ENCODE peak calls at places on chromosomes 1 and 21, in seven cellular contexts. W is cardiac fibroblast, V is prostate gland, U is choroid plexus epithelial cell, M is astrocyte of the cerebellum, D is uterus, G is esophagus squamous epithelium. S is an unnamed sample.

GRCh38 chr21:45146801-45147200 is 72.4 kb downstream of the ADARB1 start:
- DNase-seq in W (no peak), V (no peak), U (no peak), M (no peak), D (no peak), G (no peak), S (no peak)

GRCh38 chr1:155514582-155515187 is 47.9 kb downstream of the ASH1L start:
- DNase-seq in W (peak; percentile 35), V (no peak), U (no peak), M (no peak), D (no peak), G (no peak), S (no peak)

GRCh38 chr1:151713874-151714273 is 2.7 kb downstream of the CELF3 start:
- DNase-seq in W (no peak), V (peak; percentile 23), U (no peak), M (no peak), D (no peak), G (no peak), S (no peak)

GRCh38 chr1:230858918-230859819 is 9.2 kb downstream of the C1orf198 start:
- DNase-seq in W (peak; percentile 50), V (no peak), U (peak; percentile 83), M (peak; percentile 83), D (no peak), G (no peak), S (no peak)

GRCh38 chr1:227903061-227903521 is 44.6 kb downstream of the WNT9A start:
- DNase-seq in W (no peak), V (no peak), U (no peak), M (no peak), D (no peak), G (no peak), S (no peak)

GRCh38 chr1:48943393-48943792 is 166.7 kb upstream of the BEND5 start:
- DNase-seq in W (peak; percentile 10), V (no peak), U (peak; percentile 7), M (peak; percentile 24), D (no peak), G (no peak), S (no peak)

GRCh38 chr1:95287825-95288224 is 53.8 kb downstream of the RWDD3 start:
- DNase-seq in W (no peak), V (no peak), U (no peak), M (no peak), D (no peak), G (no peak), S (no peak)

GRCh38 chr1:26932536-26932935 is 11.0 kb downstream of the NUDC start:
- DNase-seq in W (no peak), V (no peak), U (no peak), M (no peak), D (no peak), G (no peak), S (no peak)

GRCh38 chr1:78009276-78009675 is 4.5 kb downstream of the DNAJB4 start:
- DNase-seq in W (no peak), V (no peak), U (no peak), M (no peak), D (no peak), G (no peak), S (no peak)
- H3K4me3 ChIP-seq in W (peak overlapping the region; percentile 45), V (no peak overlapping the region), U (peak overlapping the region; percentile 65), M (no peak overlapping the region), D (no peak overlapping the region), G (peak overlapping the region; percentile 8), S (no peak overlapping the region)

GRCh38 chr1:15038232-15039016 is 115.1 kb upstream of the TMEM51 start:
- DNase-seq in W (peak; percentile 35), V (no peak), U (peak; percentile 51), M (no peak), D (no peak), G (no peak), S (no peak)
- TF ChIP-seq CTCF in W (no peak), V (no peak), U (peak; percentile 64), M (peak; percentile 43), D (no peak), G (peak; percentile 10), S (peak; percentile 56)

GRCh38 chr1:239718997-239719628 is 332.7 kb downstream of the CHRM3 start:
- DNase-seq in W (no peak), V (no peak), U (no peak), M (no peak), D (no peak), G (no peak), S (no peak)
- H3K4me3 ChIP-seq in W (no peak overlapping the region), V (no peak overlapping the region), U (no peak overlapping the region), M (no peak overlapping the region), D (no peak overlapping the region), G (peak overlapping the region; percentile 15), S (no peak overlapping the region)

GRCh38 chr1:238789916-238790667 is 596.3 kb upstream of the CHRM3 start:
- DNase-seq in W (no peak), V (no peak), U (no peak), M (no peak), D (no peak), G (no peak), S (no peak)
- TF ChIP-seq CTCF in W (no peak), V (no peak), U (no peak), M (no peak), D (no peak), G (no peak), S (no peak)

DNA sequence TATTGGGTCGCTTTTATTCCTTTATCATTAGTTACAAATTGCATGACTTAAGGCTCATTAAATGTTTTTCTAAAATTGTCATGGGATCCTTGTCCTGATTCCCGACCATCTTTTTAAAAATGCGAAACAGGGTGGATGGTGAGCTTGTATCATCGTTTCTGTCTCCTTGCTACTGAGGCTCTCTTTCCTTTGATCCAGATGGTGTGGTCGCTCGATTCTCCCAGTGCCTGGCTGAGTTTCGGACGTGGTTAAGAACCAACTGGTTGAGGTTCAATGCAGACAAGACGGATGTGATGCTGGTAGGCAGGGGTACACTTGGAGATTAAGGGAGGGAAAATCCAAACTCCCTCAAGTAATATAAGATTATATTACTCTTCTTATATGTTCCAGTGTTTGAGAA is 1.2 kb downstream of the MIER1 start:
- DNase-seq in W (no peak), V (no peak), U (peak; percentile 20), M (no peak), D (no peak), G (no peak), S (no peak)
- H3K4me3 ChIP-seq in W (peak overlapping the region; percentile 86), V (peak overlapping the region; percentile 74), U (peak overlapping the region; percentile 92), M (peak overlapping the region; percentile 90), D (peak overlapping the region; percentile 90), G (peak overlapping the region; percentile 90), S (peak overlapping the region; percentile 73)

GRCh38 chr1:86423873-86424272 is at the start of gene CLCA2:
- DNase-seq in W (peak; percentile 29), V (no peak), U (no peak), M (no peak), D (no peak), G (no peak), S (no peak)

GRCh38 chr1:86421601-86422280 is 2.2 kb upstream of the CLCA2 start:
- DNase-seq in W (peak; percentile 69), V (no peak), U (no peak), M (no peak), D (no peak), G (no peak), S (no peak)

GRCh38 chr1:86416343-86416742 is 7.6 kb upstream of the CLCA2 start:
- DNase-seq in W (no peak), V (no peak), U (peak; percentile 28), M (no peak), D (no peak), G (no peak), S (no peak)

GRCh38 chr1:86423473-86423872 is 498 bp upstream of the CLCA2 start:
- DNase-seq in W (no peak), V (no peak), U (no peak), M (no peak), D (no peak), G (no peak), S (no peak)

GRCh38 chr1:86419277-86419903 is 4.6 kb upstream of the CLCA2 start:
- DNase-seq in W (peak; percentile 70), V (peak; percentile 37), U (peak; percentile 65), M (no peak), D (no peak), G (no peak), S (no peak)
- TF ChIP-seq CTCF in W (peak; percentile 53), V (peak; percentile 61), U (peak; percentile 77), M (peak; percentile 79), D (no peak), G (peak; percentile 50), S (peak; percentile 33)

GRCh38 chr1:3537359-3537758 is 73.9 kb downstream of the MEGF6 start:
- DNase-seq in W (no peak), V (no peak), U (no peak), M (no peak), D (no peak), G (no peak), S (no peak)

GRCh38 chr1:3541930-3542329 is 69.4 kb downstream of the MEGF6 start:
- DNase-seq in W (peak; percentile 38), V (no peak), U (no peak), M (no peak), D (peak; percentile 56), G (no peak), S (no peak)

GRCh38 chr1:3541465-3541864 is 69.8 kb downstream of the MEGF6 start:
- DNase-seq in W (no peak), V (no peak), U (no peak), M (no peak), D (no peak), G (no peak), S (no peak)

GRCh38 chr1:3540876-3541275 is 70.4 kb downstream of the MEGF6 start:
- DNase-seq in W (no peak), V (no peak), U (no peak), M (no peak), D (no peak), G (no peak), S (no peak)

DNA sequence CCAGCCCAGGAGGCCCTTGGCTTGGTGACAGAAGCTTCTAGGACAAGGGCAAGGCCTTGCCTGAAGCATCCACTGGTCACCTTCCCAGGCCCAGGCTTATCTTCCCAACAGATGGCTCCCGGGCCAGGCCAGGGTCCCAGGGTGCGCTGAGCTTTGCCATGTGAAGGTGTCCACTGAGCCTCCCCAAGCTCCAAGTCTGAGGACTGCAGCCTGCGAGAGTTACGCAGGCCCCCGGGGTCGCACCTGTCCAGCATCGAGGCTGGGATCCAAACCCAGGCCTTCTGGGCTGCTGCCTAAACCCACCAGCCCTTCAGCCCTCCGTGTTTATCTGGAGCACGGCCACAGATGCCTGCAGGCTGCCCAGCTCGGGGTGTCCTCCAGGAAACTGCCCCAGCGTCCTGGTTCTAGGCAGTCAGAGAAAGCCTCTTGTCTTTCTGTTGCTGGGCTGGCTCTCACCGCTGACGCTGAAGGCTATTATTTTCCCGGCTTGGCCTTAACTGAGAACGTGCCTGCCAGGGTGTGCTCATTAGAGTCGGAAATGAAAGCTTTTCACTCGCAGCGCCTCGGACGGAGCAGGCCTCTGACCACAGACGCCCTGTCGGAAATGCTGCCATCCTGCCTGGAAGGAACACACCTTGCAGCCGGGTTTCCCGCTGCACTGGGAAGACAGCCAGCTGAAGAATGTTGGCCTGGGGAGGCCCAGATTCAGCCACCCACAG is 71.4 kb downstream of the MEGF6 start:
- DNase-seq in W (peak; percentile 28), V (peak; percentile 59), U (no peak), M (peak; percentile 29), D (peak; percentile 42), G (no peak), S (no peak)
- H3K4me3 ChIP-seq in W (no peak overlapping the region), V (no peak overlapping the region), U (no peak overlapping the region), M (no peak overlapping the region), D (no peak overlapping the region), G (no peak overlapping the region), S (no peak overlapping the region)

GRCh38 chr1:153353226-153353947 is 4.3 kb upstream of the S100A9 start:
- DNase-seq in W (peak; percentile 18), V (no peak), U (peak; percentile 18), M (no peak), D (no peak), G (no peak), S (no peak)
- TF ChIP-seq CTCF in W (peak; percentile 35), V (no peak), U (peak; percentile 54), M (peak; percentile 48), D (no peak), G (peak; percentile 17), S (peak; percentile 54)

S was measured in kidney epithelial cell.